ENCODE peak calls at places on chromosomes 5 and 9, in seven cellular contexts. Q is Panc1, I is upper lobe of left lung, S is GM12878, Z is GM23338, B is sigmoid colon, F is K562. T is an unnamed sample.

GRCh38 chr5:65108786-65109743 is 340.3 kb downstream of the CWC27 start:
- DNase-seq in F (no peak), S (no peak), B (no peak), I (no peak), Q (no peak), Z (no peak), T (no peak)

GRCh38 chr5:93791520-93791972 is 50.1 kb upstream of the POU5F2 start:
- DNase-seq in Q (no peak), F (no peak), Z (no peak), I (no peak), S (no peak), B (no peak), T (no peak)

GRCh38 chr5:127216906-127217675 is 73.5 kb upstream of the MEGF10 start:
- DNase-seq in Q (no peak), F (no peak), B (no peak), S (no peak), Z (peak), I (no peak), T (no peak)

GRCh38 chr5:75612211-75612579 is 942 bp downstream of the ANKDD1B start:
- DNase-seq in Q (no peak), I (peak), Z (peak), S (no peak), B (no peak), F (no peak), T (no peak)

GRCh38 chr5:97231025-97231636 is 48.1 kb upstream of the RIOK2 start:
- DNase-seq in F (peak), S (peak), Q (peak), B (peak), I (peak), Z (peak), T (no peak)

GRCh38 chr9:127541865-127542264 is 70.2 kb upstream of the STXBP1 start:
- DNase-seq in I (peak), Z (no peak), F (no peak), B (peak), Q (no peak), S (no peak), T (no peak)

GRCh38 chr9:95726756-95727155 is 148.7 kb upstream of the ERCC6L2 start:
- DNase-seq in F (peak), I (no peak), B (no peak), Q (peak), Z (peak), S (no peak), T (no peak)

GRCh38 chr5:150836703-150837102 is 9.6 kb upstream of the IRGM start:
- DNase-seq in S (no peak), B (no peak), Q (no peak), F (no peak), I (no peak), Z (peak), T (no peak)

GRCh38 chr5:35357973-35358372 is 127.7 kb upstream of the PRLR start:
- DNase-seq in I (no peak), B (no peak), S (no peak), Z (no peak), Q (no peak), F (no peak), T (no peak)

GRCh38 chr5:145543968-145544367 is 291.2 kb downstream of the PRELID2 start:
- DNase-seq in Z (no peak), S (no peak), F (no peak), I (no peak), B (no peak), Q (no peak), T (no peak)

GRCh38 chr5:125410501-125411162 is 664.2 kb upstream of the ZNF608 start:
- DNase-seq in F (no peak), Z (no peak), S (no peak), I (no peak), Q (no peak), B (no peak), T (no peak)

GRCh38 chr5:33842456-33842855 is 49.3 kb downstream of the ADAMTS12 start:
- DNase-seq in Q (no peak), S (no peak), F (no peak), B (no peak), Z (no peak), I (no peak), T (no peak)

GRCh38 chr9:68797116-68797515 is 92.1 kb downstream of the PIP5K1B start:
- DNase-seq in B (no peak), Q (no peak), I (no peak), F (no peak), S (no peak), Z (no peak), T (no peak)

GRCh38 chr5:135287551-135287950 is 111.5 kb downstream of the MACROH2A1 start:
- DNase-seq in Q (no peak), S (no peak), Z (no peak), I (no peak), B (no peak), F (no peak), T (no peak)

GRCh38 chr5:57383093-57383861 is 99.3 kb downstream of the ACTBL2 start:
- DNase-seq in B (no peak), F (peak), S (no peak), I (no peak), Q (peak), Z (peak), T (no peak)

GRCh38 chr5:147382776-147383175 is 127.1 kb downstream of the DPYSL3 start:
- DNase-seq in S (no peak), F (no peak), Z (peak), B (no peak), I (no peak), Q (no peak), T (no peak)

GRCh38 chr9:115106642-115107041 is 11.3 kb downstream of the TNC start:
- DNase-seq in B (no peak), Z (no peak), S (no peak), F (no peak), Q (no peak), I (no peak), T (no peak)

GRCh38 chr9:115104908-115105307 is 13.0 kb downstream of the TNC start:
- DNase-seq in S (no peak), F (no peak), Q (no peak), Z (no peak), B (no peak), I (no peak), T (no peak)

GRCh38 chr9:115106001-115106400 is 12.0 kb downstream of the TNC start:
- DNase-seq in I (no peak), Q (no peak), Z (no peak), B (no peak), F (no peak), S (no peak), T (no peak)

GRCh38 chr9:115107701-115108100 is 10.3 kb downstream of the TNC start:
- DNase-seq in S (no peak), I (peak), F (no peak), B (no peak), Z (no peak), Q (no peak), T (no peak)

DNA sequence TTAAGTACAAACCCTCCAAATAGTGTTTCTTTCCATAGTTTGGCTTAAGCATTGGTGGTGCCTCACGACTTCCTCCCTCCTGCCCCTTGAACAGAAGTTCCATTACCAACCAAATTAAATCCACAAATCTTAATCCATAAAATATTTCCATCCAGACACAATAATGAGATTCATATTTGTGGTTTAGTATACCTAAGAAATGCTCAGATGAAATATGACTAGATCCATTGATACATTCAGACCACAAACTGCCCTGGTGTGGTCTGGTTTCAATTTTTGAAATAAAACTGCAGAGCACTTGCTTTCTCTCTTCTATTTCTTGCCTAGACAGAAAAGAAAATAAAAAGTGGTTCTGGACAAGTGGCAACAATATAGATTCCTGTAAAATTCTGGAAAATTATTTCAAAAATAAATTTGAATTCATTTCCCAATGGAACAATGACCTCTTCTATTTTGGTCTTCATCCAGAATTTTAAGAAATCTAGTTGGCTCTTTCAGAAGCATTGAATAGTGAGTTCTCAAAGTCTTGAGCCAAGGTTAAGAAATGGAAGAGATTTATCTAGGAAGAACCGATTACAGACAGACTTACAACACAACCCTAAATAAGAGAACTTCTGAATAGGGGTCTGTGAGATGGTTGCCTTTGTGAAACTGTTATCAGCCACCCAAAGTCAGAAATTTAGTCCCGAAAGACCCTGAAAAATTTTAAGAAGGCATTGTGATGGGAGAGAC is 14.0 kb downstream of the TNC start:
- DNase-seq in B (no peak), I (no peak), Z (no peak), F (no peak), S (no peak), Q (no peak), T (no peak)
- TF ChIP-seq POLR2AphosphoS5 in B (no peak), I (no peak), Z (no peak), F (no peak), S (no peak), Q (no peak), T (no peak)

GRCh38 chr9:124492818-124493217 is 14.4 kb downstream of the NR5A1 start:
- DNase-seq in I (no peak), Q (no peak), S (no peak), Z (no peak), F (no peak), B (no peak), T (no peak)

GRCh38 chr9:124493218-124493617 is 14.0 kb downstream of the NR5A1 start:
- DNase-seq in B (no peak), F (no peak), Q (no peak), I (no peak), Z (no peak), S (no peak), T (no peak)

GRCh38 chr9:124495105-124496074 is 11.8 kb downstream of the NR5A1 start:
- DNase-seq in S (no peak), B (no peak), I (no peak), Z (no peak), Q (no peak), F (peak), T (no peak)

GRCh38 chr9:124496075-124496893 is 10.9 kb downstream of the NR5A1 start:
- DNase-seq in S (no peak), I (no peak), Z (no peak), F (no peak), Q (no peak), B (no peak), T (no peak)

GRCh38 chr9:124493794-124494479 is 13.3 kb downstream of the NR5A1 start:
- DNase-seq in Q (no peak), F (no peak), B (no peak), I (no peak), Z (no peak), S (no peak), T (no peak)
- TF ChIP-seq POLR2AphosphoS5 in Q (no peak), F (no peak), B (no peak), I (no peak), Z (no peak), S (no peak), T (no peak)

GRCh38 chr9:133658442-133659431 is 22.6 kb downstream of the DBH start:
- DNase-seq in S (no peak), Z (no peak), F (peak), B (no peak), Q (no peak), I (peak), T (no peak)
- TF ChIP-seq POLR2AphosphoS5 in S (no peak), Z (no peak), F (no peak), B (no peak), Q (no peak), I (no peak), T (no peak)

GRCh38 chr9:109121218-109121796 is 1.6 kb upstream of the TMEM245 start:
- DNase-seq in F (no peak), Q (no peak), S (no peak), Z (peak), B (no peak), I (no peak), T (no peak)

GRCh38 chr9:109118802-109119438 is 827 bp downstream of the TMEM245 start:
- DNase-seq in I (no peak), F (peak), B (peak), Q (no peak), S (no peak), Z (peak), T (no peak)

GRCh38 chr9:109120204-109120789 is 550 bp upstream of the TMEM245 start:
- DNase-seq in Q (no peak), B (no peak), S (no peak), I (no peak), Z (no peak), F (no peak), T (no peak)

GRCh38 chr9:109117856-109118801 is 1.6 kb downstream of the TMEM245 start:
- DNase-seq in I (peak), Q (no peak), F (peak), S (no peak), Z (peak), B (no peak), T (no peak)

DNA sequence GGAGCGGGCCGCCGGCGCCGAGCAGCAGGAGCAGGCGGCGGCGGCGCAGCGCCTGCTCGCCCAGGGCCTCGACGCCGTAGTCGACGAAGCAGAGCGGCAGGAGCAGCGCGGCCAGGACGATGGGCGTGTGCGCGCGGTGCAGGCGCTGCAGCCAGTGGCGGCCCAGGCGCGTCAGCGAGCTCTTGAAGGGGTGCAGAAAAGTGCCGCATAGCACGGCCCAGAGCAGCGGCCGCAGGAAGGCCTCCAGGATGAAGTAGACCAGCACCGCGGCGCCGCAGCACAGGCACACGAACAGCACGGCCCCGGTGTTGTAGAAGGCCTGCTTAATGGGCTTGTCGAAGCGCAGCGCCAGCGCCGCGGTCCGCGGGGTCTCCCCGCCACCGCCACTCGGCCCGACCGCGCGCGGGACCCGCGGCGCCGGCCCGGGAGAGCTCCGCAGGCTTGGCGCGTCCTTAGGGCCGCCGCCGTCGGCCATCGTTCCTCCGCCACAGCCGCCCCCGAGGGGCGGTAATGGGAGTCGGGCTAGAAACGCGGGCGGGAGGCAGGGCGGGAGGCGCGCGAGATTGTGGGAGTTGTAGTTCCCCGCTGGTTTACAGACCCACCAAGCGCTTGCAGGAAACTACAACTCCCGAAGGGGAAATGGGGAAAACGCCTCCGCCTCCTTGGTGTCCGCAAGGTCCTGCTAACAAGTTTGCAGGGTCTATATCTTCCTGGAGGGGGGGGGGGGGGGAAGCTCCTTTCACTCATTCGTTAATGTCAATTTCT is at the start of gene TMEM245:
- DNase-seq in Q (peak), Z (peak), S (peak), F (peak), B (peak), I (peak), T (peak)
- TF ChIP-seq POLR2AphosphoS5 in Q (peak), Z (peak), S (peak), F (peak), B (peak), I (peak), T (peak)

GRCh38 chr5:158013303-158013702 is 154.4 kb upstream of the CLINT1 start:
- DNase-seq in Z (peak), B (no peak), F (no peak), S (no peak), Q (no peak), I (no peak), T (no peak)
- TF ChIP-seq POLR2AphosphoS5 in Z (no peak), B (no peak), F (no peak), S (no peak), Q (no peak), I (no peak), T (no peak)

DNA sequence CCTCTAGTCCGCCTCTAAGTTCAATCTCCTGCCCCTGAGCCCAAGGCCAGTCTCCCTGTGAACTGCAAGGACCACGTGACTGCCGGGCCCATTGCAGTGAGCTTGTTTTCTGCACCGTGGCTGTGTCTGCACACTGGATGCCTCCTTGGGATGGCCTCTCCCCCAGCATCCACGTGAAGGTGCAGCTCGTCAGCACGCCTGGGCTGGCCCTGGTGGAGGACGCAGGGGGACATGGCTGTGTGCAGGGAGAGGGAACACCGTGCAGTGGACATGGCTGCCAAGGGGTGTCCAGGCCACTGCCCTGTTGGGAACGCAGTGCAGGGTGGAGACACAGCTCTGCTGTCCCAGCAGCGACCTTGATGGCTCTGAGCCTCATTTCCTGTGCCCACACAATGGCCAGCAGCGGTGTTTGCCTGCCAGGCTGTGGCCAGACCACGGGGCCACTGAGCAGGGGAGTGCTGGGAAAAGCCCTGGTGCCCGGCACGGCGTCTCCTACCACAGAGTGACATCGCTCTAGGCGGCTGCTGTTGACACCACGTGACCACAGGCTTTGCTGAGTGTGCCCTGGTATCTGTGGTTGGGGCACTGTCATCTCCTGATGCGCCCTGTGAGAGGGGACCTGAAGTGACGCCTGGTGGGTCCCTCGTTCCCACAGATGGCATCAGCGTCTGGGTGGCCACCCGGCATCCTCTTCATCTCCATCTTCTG is 26.9 kb upstream of the EXOC3 start:
- DNase-seq in B (peak), F (no peak), S (no peak), Z (no peak), Q (no peak), I (no peak), T (no peak)
- TF ChIP-seq POLR2AphosphoS5 in B (no peak), F (no peak), S (no peak), Z (no peak), Q (no peak), I (no peak), T (no peak)

T was measured in GM12891.